ENCODE peak calls at places on chromosome 4, in six cellular contexts. G is epithelial cell of proximal tubule, S is skeletal muscle cell, F is AG09309, K is GM23248, W is small intestine. E is an unnamed sample.

GRCh38 chr4:127997534-127998388 is 32.6 kb downstream of the ABHD18 start:
- DNase-seq in W (no peak), G (no peak), F (peak), K (peak), S (no peak), E (peak)

GRCh38 chr4:77959566-77960338 is 97.1 kb downstream of the MRPL1 start:
- DNase-seq in S (peak), W (peak), G (peak), F (peak), K (peak), E (peak)

GRCh38 chr4:5477613-5478012 is 230.7 kb downstream of the EVC2 start:
- DNase-seq in K (no peak), G (no peak), F (no peak), S (no peak), W (no peak), E (no peak)

GRCh38 chr4:38078590-38079381 is 118.6 kb downstream of the PTTG2 start:
- DNase-seq in G (no peak), F (no peak), S (peak), K (peak), W (peak), E (peak)

GRCh38 chr4:99679204-99679603 is 21.6 kb upstream of the C4orf54 start:
- DNase-seq in K (peak), F (no peak), S (no peak), W (no peak), G (no peak), E (no peak)

GRCh38 chr4:110681381-110681780 is 58.5 kb upstream of the PITX2 start:
- DNase-seq in W (no peak), F (no peak), G (peak), S (no peak), K (peak), E (peak)

GRCh38 chr4:81421346-81422218 is 50.1 kb downstream of the RASGEF1B start:
- DNase-seq in W (peak), K (peak), G (no peak), S (no peak), F (no peak), E (no peak)

GRCh38 chr4:78417603-78418002 is 134.0 kb upstream of the ANXA3 start:
- DNase-seq in K (no peak), G (no peak), S (no peak), W (no peak), F (no peak), E (no peak)

GRCh38 chr4:2819244-2820215 is 24.1 kb upstream of the ADD1 start:
- DNase-seq in G (no peak), S (no peak), W (no peak), F (no peak), K (no peak), E (no peak)

GRCh38 chr4:177574446-177574845 is 132.2 kb upstream of the AGA start:
- DNase-seq in K (no peak), W (no peak), S (no peak), G (no peak), F (no peak), E (no peak)

GRCh38 chr4:73726000-73726399 is 14.4 kb upstream of the CXCL8 start:
- DNase-seq in W (no peak), S (peak), K (peak), F (no peak), G (peak), E (peak)

GRCh38 chr4:26692014-26692726 is 108.3 kb downstream of the TBC1D19 start:
- DNase-seq in W (no peak), G (no peak), S (no peak), F (no peak), K (peak), E (peak)

GRCh38 chr4:57342406-57342805 is 232.2 kb upstream of the IGFBP7 start:
- DNase-seq in G (peak), S (no peak), K (peak), F (peak), W (no peak), E (no peak)

GRCh38 chr4:70392057-70392776 is 5.5 kb upstream of the OPRPN start:
- DNase-seq in K (no peak), F (no peak), S (no peak), W (no peak), G (no peak), E (no peak)

GRCh38 chr4:121360496-121360895 is 20.3 kb downstream of the QRFPR start:
- DNase-seq in K (peak), S (no peak), W (no peak), G (no peak), F (no peak), E (peak)

GRCh38 chr4:125140966-125141495 is 173.7 kb upstream of the FAT4 start:
- DNase-seq in W (no peak), S (peak), K (peak), F (peak), G (peak), E (peak)

GRCh38 chr4:144712775-144713174 is 66.8 kb downstream of the HHIP start:
- DNase-seq in F (no peak), W (no peak), S (peak), G (no peak), K (peak), E (peak)

GRCh38 chr4:91279899-91280298 is 1023.9 kb upstream of the GRID2 start:
- DNase-seq in F (no peak), S (no peak), K (no peak), G (no peak), W (no peak), E (no peak)

GRCh38 chr4:188403272-188403671 is 264.0 kb downstream of the TRIML1 start:
- DNase-seq in S (no peak), G (no peak), K (no peak), W (no peak), F (no peak), E (no peak)

GRCh38 chr4:30839583-30840520 is 119.7 kb downstream of the PCDH7 start:
- DNase-seq in G (no peak), F (peak), W (no peak), K (no peak), S (no peak), E (no peak)

GRCh38 chr4:4857001-4857808 is 2.3 kb upstream of the MSX1 start:
- DNase-seq in G (no peak), F (no peak), K (no peak), W (no peak), S (no peak), E (no peak)

GRCh38 chr4:145482209-145483021 is 762 bp downstream of the SMAD1 start:
- DNase-seq in W (peak), G (no peak), S (peak), F (peak), K (peak), E (peak)

GRCh38 chr4:25937801-25938200 is 23.8 kb downstream of the SMIM20 start:
- DNase-seq in K (peak), G (no peak), S (no peak), F (no peak), W (no peak), E (peak)

GRCh38 chr4:56371426-56372220 is 15.7 kb downstream of the AASDH start:
- DNase-seq in K (no peak), G (no peak), F (no peak), S (no peak), W (no peak), E (no peak)

GRCh38 chr4:55055529-55055928 is 69.9 kb downstream of the KDR start:
- DNase-seq in W (no peak), K (no peak), F (no peak), G (no peak), S (no peak), E (no peak)

GRCh38 chr4:87152310-87153061 is 67.9 kb downstream of the KLHL8 start:
- DNase-seq in K (no peak), F (no peak), S (no peak), G (no peak), W (no peak), E (no peak)

GRCh38 chr4:112112590-112113170 is 32.6 kb upstream of the FAM241A start:
- DNase-seq in F (no peak), G (no peak), W (no peak), K (no peak), S (no peak), E (no peak)

GRCh38 chr4:145782756-145783155 is 102.8 kb downstream of the C4orf51 start:
- DNase-seq in S (no peak), G (no peak), F (no peak), K (no peak), W (no peak), E (no peak)

GRCh38 chr4:184593461-184593860 is 55.8 kb downstream of the CASP3 start:
- DNase-seq in S (no peak), W (no peak), G (no peak), F (no peak), K (no peak), E (no peak)

GRCh38 chr4:142566780-142567179 is 279.3 kb downstream of the INPP4B start:
- DNase-seq in G (no peak), K (no peak), F (no peak), S (no peak), W (peak), E (no peak)

GRCh38 chr4:142567199-142567598 is 278.9 kb downstream of the INPP4B start:
- DNase-seq in K (peak), G (no peak), S (no peak), W (peak), F (no peak), E (no peak)

GRCh38 chr4:142565771-142566170 is 280.3 kb downstream of the INPP4B start:
- DNase-seq in W (peak), G (no peak), S (no peak), K (no peak), F (no peak), E (no peak)

GRCh38 chr4:142567620-142568451 is 278.3 kb downstream of the INPP4B start:
- DNase-seq in S (no peak), K (peak), G (peak), F (no peak), W (peak), E (peak)

GRCh38 chr4:142566243-142566642 is 279.9 kb downstream of the INPP4B start:
- DNase-seq in G (no peak), K (no peak), S (no peak), W (peak), F (no peak), E (no peak)
- H3K4me3 ChIP-seq in G (no peak), K (no peak), S (no peak), W (no peak), F (no peak), E (no peak)

GRCh38 chr4:972651-973424 is 531 bp downstream of the DGKQ start:
- DNase-seq in F (no peak), G (no peak), K (peak), W (peak), S (no peak), E (peak)
- H3K4me3 ChIP-seq in F (peak), G (peak), K (peak), W (peak), S (peak), E (peak)

GRCh38 chr4:108683479-108683878 is 33.1 kb downstream of the OSTC start:
- DNase-seq in W (peak), F (no peak), G (no peak), K (peak), S (peak), E (peak)
- H3K4me3 ChIP-seq in W (no peak), F (no peak), G (no peak), K (no peak), S (no peak), E (no peak)

DNA sequence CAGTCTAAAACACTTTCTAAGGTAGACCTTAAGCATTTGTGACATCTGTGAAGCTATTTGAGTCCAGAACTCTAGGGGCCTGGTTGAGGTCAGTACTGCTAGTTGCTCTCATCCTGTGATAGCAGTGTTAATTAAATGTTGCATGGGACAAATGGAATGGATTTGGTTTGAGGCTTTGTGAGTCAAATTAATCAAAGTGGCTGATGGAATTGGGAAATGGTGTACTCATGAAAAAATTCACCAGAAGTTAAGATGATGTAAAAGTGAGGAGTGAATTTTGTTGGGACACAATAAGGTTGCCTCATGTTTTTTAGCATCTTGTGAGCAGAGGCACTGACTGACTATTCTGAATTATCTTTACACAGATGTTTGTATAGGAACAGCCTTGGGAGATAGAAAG is 99.2 kb upstream of the ARSJ start:
- DNase-seq in S (peak), K (peak), W (no peak), F (peak), G (no peak), E (peak)
- H3K4me3 ChIP-seq in S (no peak), K (no peak), W (no peak), F (no peak), G (no peak), E (no peak)